ENCODE peak calls at places on chromosomes 7 and 10, in nine cellular contexts. N is cardiac muscle cell; V is PC-9; G is vagina; O is A549; P is astrocyte; J is stomach; C is heart right ventricle; W is CD4-positive, alpha-beta T cell. M is an unnamed sample.

GRCh38 chr7:151405588-151405987 is 4.2 kb downstream of the WDR86 start:
- DNase-seq in C (no peak), G (no peak), J (no peak), P (no peak), W (no peak), V (no peak), O (no peak), N (no peak), M (no peak)

GRCh38 chr10:124624456-124624855 is 119.7 kb downstream of the FAM53B start:
- DNase-seq in W (no peak), J (no peak), G (no peak), C (peak), P (no peak), V (no peak), O (no peak), N (no peak), M (no peak)

GRCh38 chr7:75971961-75972763 is 22.2 kb downstream of the TMEM120A start:
- DNase-seq in C (peak), O (peak), V (no peak), W (no peak), G (no peak), P (no peak), J (no peak), N (peak), M (no peak)

GRCh38 chr10:49008056-49008455 is 68.4 kb upstream of the LRRC18 start:
- DNase-seq in G (peak), O (no peak), P (no peak), C (peak), V (no peak), N (no peak), J (no peak), W (no peak), M (no peak)

GRCh38 chr7:123716877-123717276 is 31.9 kb downstream of the WASL start:
- DNase-seq in W (no peak), O (no peak), J (no peak), V (no peak), G (no peak), N (no peak), C (no peak), P (no peak), M (no peak)

GRCh38 chr10:7572435-7572834 is 94.3 kb downstream of the ITIH5 start:
- DNase-seq in G (no peak), P (no peak), J (no peak), O (no peak), N (no peak), W (no peak), C (no peak), V (no peak), M (no peak)

GRCh38 chr10:68562666-68563522 is 2.8 kb downstream of the TET1 start:
- DNase-seq in P (peak), J (no peak), O (no peak), C (no peak), W (no peak), V (no peak), G (no peak), N (peak), M (no peak)

GRCh38 chr10:70932415-70933196 is 44.2 kb upstream of the PCBD1 start:
- DNase-seq in N (no peak), G (no peak), W (no peak), V (no peak), O (no peak), P (no peak), C (no peak), J (no peak), M (no peak)

GRCh38 chr7:129805086-129805719 is 147.6 kb downstream of the UBE2H start:
- DNase-seq in W (no peak), O (no peak), J (peak), C (no peak), N (no peak), P (no peak), V (no peak), G (no peak), M (no peak)

GRCh38 chr7:146636033-146636356 is 519.4 kb downstream of the CNTNAP2 start:
- DNase-seq in N (no peak), O (no peak), P (no peak), G (no peak), C (no peak), J (no peak), V (no peak), W (no peak), M (no peak)

GRCh38 chr10:1110674-1111119 is 54.5 kb downstream of the WDR37 start:
- DNase-seq in N (no peak), J (no peak), O (no peak), V (no peak), C (no peak), G (no peak), W (no peak), P (no peak), M (no peak)

GRCh38 chr10:83991986-83992753 is 147.1 kb upstream of the GHITM start:
- DNase-seq in P (no peak), N (peak), J (no peak), V (no peak), O (peak), W (no peak), C (no peak), G (no peak), M (no peak)

GRCh38 chr7:121373177-121373576 is 22.9 kb downstream of the FAM3C start:
- DNase-seq in J (no peak), G (no peak), N (no peak), W (no peak), V (no peak), O (no peak), P (no peak), C (no peak), M (no peak)

GRCh38 chr7:121372376-121373024 is 23.6 kb downstream of the FAM3C start:
- DNase-seq in C (no peak), J (no peak), G (no peak), O (no peak), P (peak), N (no peak), W (no peak), V (no peak), M (no peak)

GRCh38 chr7:121369462-121369861 is 26.6 kb downstream of the FAM3C start:
- DNase-seq in G (no peak), P (peak), N (no peak), O (peak), V (no peak), C (no peak), J (no peak), W (no peak), M (no peak)

GRCh38 chr7:121366852-121367431 is 29.2 kb downstream of the FAM3C start:
- DNase-seq in G (no peak), N (peak), J (no peak), V (peak), P (no peak), C (no peak), O (peak), W (no peak), M (no peak)

GRCh38 chr7:121371367-121371766 is 24.7 kb downstream of the FAM3C start:
- DNase-seq in C (no peak), J (no peak), N (no peak), O (no peak), V (no peak), W (no peak), G (no peak), P (no peak), M (no peak)
- H3K27ac ChIP-seq in C (no peak), J (no peak), N (no peak), O (no peak), V (no peak), W (no peak), G (no peak), P (no peak), M (no peak)

DNA sequence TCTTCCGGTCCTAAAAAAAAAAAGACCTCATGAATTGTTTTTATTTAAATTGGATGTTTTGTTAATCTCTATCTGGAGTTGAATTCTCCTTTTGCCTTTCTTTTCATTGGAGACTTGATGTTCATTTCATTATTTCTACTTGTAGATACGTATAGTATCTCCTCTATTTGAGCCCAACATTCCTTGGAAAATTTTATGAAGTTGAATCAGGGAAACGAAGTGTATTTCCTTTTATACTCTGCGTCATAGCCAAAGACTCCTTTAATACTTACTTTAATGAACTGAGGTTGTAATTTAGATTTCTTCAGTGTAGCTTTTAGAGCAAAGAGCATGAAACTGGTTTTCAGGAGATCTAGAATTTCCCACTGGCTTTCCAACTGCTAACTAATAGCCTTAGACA is 132.4 kb downstream of the KIAA1217 start:
- DNase-seq in O (no peak), G (no peak), W (no peak), N (no peak), J (no peak), P (no peak), C (no peak), V (no peak), M (no peak)
- H3K27ac ChIP-seq in O (no peak), G (no peak), W (no peak), N (no peak), J (no peak), P (no peak), C (peak), V (no peak), M (no peak)

GRCh38 chr10:62453274-62453673 is 79.1 kb downstream of the ZNF365 start:
- DNase-seq in W (no peak), J (no peak), C (no peak), O (no peak), N (no peak), P (no peak), G (no peak), V (no peak), M (no peak)

GRCh38 chr10:62454696-62455451 is 80.7 kb downstream of the ZNF365 start:
- DNase-seq in J (no peak), P (peak), W (no peak), O (peak), C (peak), G (no peak), V (peak), N (no peak), M (no peak)

GRCh38 chr10:62456611-62457101 is 82.5 kb downstream of the ZNF365 start:
- DNase-seq in J (no peak), N (no peak), P (peak), W (no peak), V (no peak), C (no peak), O (no peak), G (no peak), M (no peak)

GRCh38 chr10:62450905-62451605 is 76.9 kb downstream of the ZNF365 start:
- DNase-seq in N (no peak), C (no peak), V (no peak), P (no peak), W (no peak), G (no peak), J (no peak), O (no peak), M (no peak)

DNA sequence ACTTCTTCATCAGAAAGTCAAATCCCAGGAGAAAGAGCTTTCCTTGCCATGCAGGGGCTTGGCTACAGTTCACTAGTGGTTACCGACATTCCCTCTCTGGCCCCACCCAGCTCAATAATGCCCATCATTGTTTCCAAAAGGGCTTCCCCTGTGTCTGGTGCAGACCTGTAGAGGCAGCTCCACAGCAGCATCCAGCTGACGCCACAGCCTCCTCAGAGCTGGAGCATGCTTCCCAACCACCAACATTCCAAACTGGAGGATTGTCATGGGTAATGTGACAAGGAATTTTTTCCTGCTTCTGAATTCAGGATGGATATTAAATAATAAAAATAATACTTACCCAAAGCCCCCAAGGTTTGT is 77.4 kb downstream of the ZNF365 start:
- DNase-seq in N (no peak), V (no peak), W (no peak), O (no peak), G (no peak), P (peak), J (no peak), C (no peak), M (no peak)
- H3K27ac ChIP-seq in N (no peak), V (no peak), W (no peak), O (no peak), G (no peak), P (no peak), J (no peak), C (no peak), M (no peak)

GRCh38 chr7:74464931-74465906 is 11.5 kb downstream of the GTF2IRD1 start:
- DNase-seq in G (no peak), N (no peak), J (peak), W (no peak), C (no peak), V (peak), P (no peak), O (no peak), M (no peak)
- H3K27ac ChIP-seq in G (peak), N (peak), J (peak), W (no peak), C (peak), V (peak), P (no peak), O (no peak), M (peak)